ENCODE peak calls at places on chromosomes 7 and 10, in six cellular contexts. D, M, N, A, B and Z are unnamed samples.

GRCh38 chr10:68423522-68423921 is 16.4 kb upstream of the RUFY2 start:
- DNase-seq in D (no peak), M (no peak), N (no peak), A (no peak), B (no peak), Z (no peak)

GRCh38 chr10:79270471-79271246 is 76.6 kb upstream of the PPIF start:
- DNase-seq in D (no peak), M (no peak), N (no peak), A (no peak), B (no peak), Z (no peak)

GRCh38 chr7:18903676-18904075 is 213.8 kb downstream of the TWIST1 start:
- DNase-seq in D (no peak), M (no peak), N (no peak), A (no peak), B (no peak), Z (no peak)

GRCh38 chr10:15712903-15713302 is 6.8 kb downstream of the ITGA8 start:
- DNase-seq in D (peak), M (no peak), N (no peak), A (no peak), B (no peak), Z (no peak)

GRCh38 chr7:124120911-124121310 is 88.0 kb upstream of the TMEM229A start:
- DNase-seq in D (no peak), M (no peak), N (no peak), A (no peak), B (no peak), Z (no peak)

GRCh38 chr7:98993024-98993897 is 114.9 kb downstream of the TRRAP start:
- DNase-seq in D (peak), M (no peak), N (peak), A (peak), B (no peak), Z (no peak)

GRCh38 chr10:113073549-113074189 is 123.6 kb downstream of the TCF7L2 start:
- DNase-seq in D (peak), M (no peak), N (peak), A (peak), B (no peak), Z (no peak)

GRCh38 chr10:17586741-17587720 is 30.1 kb downstream of the HACD1 start:
- DNase-seq in D (peak), M (no peak), N (no peak), A (no peak), B (no peak), Z (no peak)

GRCh38 chr7:87851242-87851641 is 24.9 kb downstream of the SLC25A40 start:
- DNase-seq in D (no peak), M (no peak), N (no peak), A (no peak), B (no peak), Z (no peak)

GRCh38 chr7:77877800-77878199 is 79.2 kb downstream of the PHTF2 start:
- DNase-seq in D (peak), M (no peak), N (no peak), A (no peak), B (no peak), Z (no peak)

GRCh38 chr10:43254199-43254730 is 12.6 kb downstream of the RASGEF1A start:
- DNase-seq in D (no peak), M (no peak), N (no peak), A (peak), B (no peak), Z (peak)

GRCh38 chr10:3538850-3539531 is 246.0 kb downstream of the KLF6 start:
- DNase-seq in D (peak), M (no peak), N (peak), A (peak), B (no peak), Z (no peak)

GRCh38 chr7:97685952-97686351 is 45.9 kb upstream of the TAC1 start:
- DNase-seq in D (no peak), M (no peak), N (no peak), A (no peak), B (no peak), Z (no peak)

DNA sequence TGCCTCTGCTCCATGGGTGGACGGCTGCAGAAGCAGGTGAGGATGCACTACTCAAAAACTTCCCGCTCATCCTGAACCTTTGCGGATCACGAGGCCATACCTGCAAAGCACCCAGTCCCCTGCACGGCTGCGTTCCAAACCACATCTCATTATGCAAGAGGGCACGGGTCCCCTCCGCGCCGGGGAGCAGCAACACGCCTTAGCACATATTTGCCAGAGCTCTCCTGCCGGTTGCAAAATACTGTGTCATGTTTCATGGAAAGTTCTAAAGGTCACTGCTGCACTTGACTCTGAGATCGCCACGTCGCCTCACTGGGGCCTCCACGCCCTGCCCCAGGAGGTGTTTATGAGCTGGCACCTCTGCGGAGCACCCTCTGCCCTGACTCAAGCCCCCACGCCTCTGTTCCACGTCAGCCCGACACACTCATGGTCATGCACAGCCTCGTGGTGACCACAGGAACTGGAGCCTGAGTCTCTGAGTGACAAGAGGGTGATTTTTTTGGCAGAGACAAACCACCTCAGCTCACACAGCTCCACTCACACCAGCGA is 131.8 kb downstream of the PRKAG2 start:
- DNase-seq in D (peak), M (no peak), N (peak), A (peak), B (no peak), Z (no peak)
- TF ChIP-seq CTCF in D (peak), M (no peak), N (peak), A (peak), B (no peak), Z (no peak)

GRCh38 chr7:108109216-108109908 is 20.8 kb downstream of the LAMB4 start:
- DNase-seq in D (peak), M (peak), N (no peak), A (no peak), B (peak), Z (peak)

GRCh38 chr7:108112683-108113082 is 17.5 kb downstream of the LAMB4 start:
- DNase-seq in D (no peak), M (no peak), N (no peak), A (no peak), B (no peak), Z (no peak)

GRCh38 chr7:108120196-108120595 is 10.0 kb downstream of the LAMB4 start:
- DNase-seq in D (no peak), M (no peak), N (no peak), A (no peak), B (no peak), Z (no peak)

GRCh38 chr7:108118959-108119358 is 11.2 kb downstream of the LAMB4 start:
- DNase-seq in D (no peak), M (no peak), N (no peak), A (no peak), B (no peak), Z (no peak)

DNA sequence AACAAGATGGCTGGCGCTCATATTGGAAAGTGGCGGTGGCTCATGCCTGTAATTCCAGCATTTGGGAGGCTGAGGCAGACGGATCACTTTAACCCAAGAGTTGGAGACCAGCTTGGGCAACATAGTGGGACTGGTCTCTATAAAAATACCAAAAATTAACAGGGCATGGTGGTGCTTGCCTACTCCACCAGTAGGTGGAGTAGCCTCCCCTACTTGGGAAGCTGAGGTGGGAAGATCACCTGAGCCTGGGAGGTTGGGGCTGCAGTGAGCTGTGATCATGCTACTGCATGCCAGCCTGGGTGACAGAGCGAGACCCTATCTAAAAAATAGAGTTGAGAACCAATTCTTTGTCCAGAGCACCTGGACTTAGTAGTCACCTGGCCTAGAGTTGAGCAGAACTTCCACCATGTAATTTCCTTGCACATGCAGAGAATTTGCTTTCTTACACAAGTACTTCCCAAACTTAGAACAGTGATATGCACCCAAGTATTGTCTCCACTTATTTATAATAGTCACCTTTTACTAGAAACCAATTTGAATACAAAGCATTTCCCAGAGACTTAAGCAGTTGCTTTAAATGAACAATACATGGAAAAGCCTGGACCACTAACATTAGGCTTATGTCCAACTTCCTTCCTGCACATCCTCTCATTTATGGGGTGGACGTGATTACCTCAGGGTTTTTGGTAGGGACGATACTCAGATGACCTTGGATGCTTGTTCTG is 15.9 kb downstream of the LAMB4 start:
- DNase-seq in D (peak), M (no peak), N (no peak), A (no peak), B (peak), Z (no peak)
- TF ChIP-seq CTCF in D (peak), M (peak), N (no peak), A (peak), B (peak), Z (peak)

GRCh38 chr10:128087146-128087883 is 38.9 kb downstream of the MKI67 start:
- DNase-seq in D (no peak), M (no peak), N (no peak), A (no peak), B (no peak), Z (no peak)
- TF ChIP-seq CTCF in D (no peak), M (no peak), N (no peak), A (no peak), B (no peak), Z (no peak)

GRCh38 chr10:59718246-59718645 is 8.6 kb upstream of the SLC16A9 start:
- DNase-seq in D (no peak), M (no peak), N (no peak), A (no peak), B (no peak), Z (no peak)

GRCh38 chr10:59724098-59724938 is 14.7 kb upstream of the SLC16A9 start:
- DNase-seq in D (no peak), M (no peak), N (no peak), A (no peak), B (no peak), Z (no peak)

GRCh38 chr10:59720377-59720776 is 10.7 kb upstream of the SLC16A9 start:
- DNase-seq in D (no peak), M (no peak), N (no peak), A (no peak), B (no peak), Z (no peak)

DNA sequence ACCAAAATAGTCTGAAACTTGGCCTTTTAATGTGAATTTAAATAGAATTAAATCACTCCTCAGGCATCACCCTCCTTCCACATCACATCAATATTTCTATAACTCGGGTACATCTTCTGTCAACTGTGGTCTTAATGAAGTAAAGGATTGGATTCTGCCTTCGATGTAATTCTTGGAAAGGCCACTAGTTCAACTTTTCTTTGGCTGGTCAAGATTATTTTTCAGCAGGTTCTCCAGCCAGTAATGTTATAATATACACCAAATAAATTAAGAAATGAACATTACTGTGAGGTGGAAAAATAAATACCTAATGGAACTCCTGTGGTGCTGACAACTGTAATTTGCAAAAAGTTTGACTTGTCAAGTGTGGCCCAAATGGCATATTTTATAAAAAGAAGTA is 9.7 kb upstream of the SLC16A9 start:
- DNase-seq in D (no peak), M (no peak), N (no peak), A (no peak), B (no peak), Z (no peak)
- TF ChIP-seq CTCF in D (no peak), M (no peak), N (peak), A (peak), B (no peak), Z (no peak)

DNA sequence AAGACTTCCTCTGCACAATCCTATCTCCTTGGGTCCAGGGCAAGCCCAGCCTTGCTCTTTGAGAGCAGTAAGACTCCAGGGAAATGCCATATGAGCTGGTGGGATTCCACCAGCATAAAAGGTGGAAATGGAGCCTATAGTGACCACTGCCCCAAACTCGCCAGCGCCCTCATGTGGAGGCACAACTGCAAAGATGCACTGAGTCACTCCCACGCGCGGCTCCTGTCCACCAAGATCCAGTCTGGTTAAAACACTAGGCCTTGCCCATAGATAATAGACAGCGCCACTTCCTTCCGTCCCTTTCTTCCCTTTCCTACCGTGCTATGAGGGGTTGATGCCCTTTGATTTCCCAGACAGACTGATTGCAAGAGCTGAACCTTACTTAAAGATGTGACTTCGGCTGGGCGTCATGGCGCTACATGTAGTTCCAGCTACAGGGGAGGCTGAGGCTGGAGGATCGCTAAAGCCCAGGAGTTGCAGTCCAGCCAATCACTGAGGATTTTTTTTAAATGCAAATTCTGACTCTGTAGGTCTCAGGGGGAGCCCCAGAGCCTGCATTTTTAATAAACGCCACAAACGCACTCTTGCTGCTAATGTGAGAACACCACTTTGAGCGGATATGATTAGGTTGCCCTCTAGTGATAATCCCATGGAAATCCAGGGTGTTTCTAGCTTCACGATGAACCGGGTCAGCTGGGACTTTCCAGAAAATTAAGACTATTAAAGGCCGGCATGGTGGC is 136.5 kb downstream of the EPC1 start:
- DNase-seq in D (peak), M (peak), N (no peak), A (no peak), B (no peak), Z (peak)
- TF ChIP-seq CTCF in D (peak), M (peak), N (peak), A (peak), B (no peak), Z (no peak)

GRCh38 chr7:55189878-55190436 is 171.1 kb downstream of the EGFR start:
- DNase-seq in D (no peak), M (no peak), N (no peak), A (no peak), B (no peak), Z (no peak)
- TF ChIP-seq CTCF in D (no peak), M (no peak), N (no peak), A (no peak), B (no peak), Z (no peak)

GRCh38 chr7:83271212-83272099 is 108.8 kb upstream of the PCLO start:
- DNase-seq in D (peak), M (no peak), N (no peak), A (no peak), B (no peak), Z (no peak)
- TF ChIP-seq CTCF in D (peak), M (peak), N (no peak), A (peak), B (no peak), Z (no peak)

DNA sequence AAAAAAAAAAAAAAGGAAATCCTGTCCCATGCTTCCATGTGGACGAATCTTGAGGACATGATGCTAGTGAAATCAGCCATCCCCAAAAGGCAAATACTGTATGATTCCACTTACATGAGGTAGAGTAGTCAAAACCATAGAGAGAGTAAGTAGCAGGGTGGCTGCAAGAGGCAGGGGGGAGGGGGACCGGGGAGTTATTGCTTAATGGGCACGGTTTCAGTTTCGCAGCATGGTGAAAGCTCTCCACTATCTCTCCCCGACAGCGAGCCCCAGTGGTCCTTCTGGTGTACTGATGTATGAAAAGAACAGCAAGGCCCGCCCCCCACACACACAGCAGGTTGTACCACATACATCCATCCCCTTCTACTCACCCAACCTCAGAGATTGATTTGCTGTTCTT is 32.8 kb downstream of the NOD1 start:
- DNase-seq in D (peak), M (peak), N (peak), A (no peak), B (peak), Z (peak)
- TF ChIP-seq CTCF in D (peak), M (peak), N (peak), A (no peak), B (peak), Z (peak)